ENCODE peak calls at places on chromosomes 16 and 17, in eight cellular contexts. N is GM04504, X is SW 1271, M is fibroblast of the conjunctiva, S is WTC11, O is tibial nerve, J is iris pigment epithelial cell, Q is SK-N-SH. W is an unnamed sample.

GRCh38 chr17:7873051-7873450 is 15.2 kb downstream of the CYB5D1 start:
- DNase-seq in N (no peak), X (no peak), M (no peak), S (no peak), O (no peak), J (no peak), Q (no peak), W (no peak)

GRCh38 chr17:65677932-65678331 is 116.5 kb upstream of the AXIN2 start:
- DNase-seq in N (no peak), X (no peak), M (no peak), S (no peak), O (no peak), J (peak; percentile 60), Q (no peak), W (no peak)

GRCh38 chr16:9042943-9043680 is 48.3 kb upstream of the HAPSTR1 start:
- DNase-seq in N (peak; percentile 65), X (no peak), M (peak; percentile 18), S (no peak), O (no peak), J (peak; percentile 80), Q (no peak), W (no peak)

GRCh38 chr17:72754513-72754912 is 338.0 kb downstream of the SLC39A11 start:
- DNase-seq in N (no peak), X (no peak), M (no peak), S (no peak), O (no peak), J (no peak), Q (no peak), W (no peak)

GRCh38 chr16:52546291-52546941 is 527 bp downstream of the TOX3 start:
- DNase-seq in N (no peak), X (no peak), M (no peak), S (peak; percentile 42), O (no peak), J (no peak), Q (peak; percentile 48), W (no peak)

GRCh38 chr16:71311553-71312158 is 22.5 kb upstream of the CMTR2 start:
- DNase-seq in N (no peak), X (no peak), M (no peak), S (peak; percentile 62), O (no peak), J (peak; percentile 4), Q (peak; percentile 61), W (no peak)

GRCh38 chr17:19672009-19672837 is 23.7 kb downstream of the ALDH3A2 start:
- DNase-seq in N (no peak), X (no peak), M (no peak), S (no peak), O (no peak), J (peak; percentile 7), Q (no peak), W (no peak)

GRCh38 chr16:87578531-87578930 is 23.8 kb upstream of the JPH3 start:
- DNase-seq in N (no peak), X (no peak), M (no peak), S (no peak), O (no peak), J (no peak), Q (no peak), W (no peak)

GRCh38 chr17:45384047-45384799 is 48.4 kb downstream of the ARHGAP27 start:
- DNase-seq in N (no peak), X (no peak), M (no peak), S (no peak), O (no peak), J (no peak), Q (no peak), W (no peak)

GRCh38 chr16:68370921-68371651 is 60.3 kb downstream of the PRMT7 start:
- DNase-seq in N (no peak), X (no peak), M (no peak), S (no peak), O (no peak), J (no peak), Q (no peak), W (no peak)

GRCh38 chr17:75352079-75352569 is 53.4 kb downstream of the GRB2 start:
- DNase-seq in N (no peak), X (no peak), M (no peak), S (peak; percentile 66), O (no peak), J (no peak), Q (peak; percentile 30), W (no peak)

GRCh38 chr16:89010210-89010925 is 33.4 kb upstream of the CBFA2T3 start:
- DNase-seq in N (no peak), X (no peak), M (no peak), S (no peak), O (no peak), J (no peak), Q (no peak), W (no peak)

GRCh38 chr16:49637511-49637910 is 218.4 kb downstream of the ZNF423 start:
- DNase-seq in N (no peak), X (no peak), M (no peak), S (no peak), O (no peak), J (no peak), Q (no peak), W (no peak)

GRCh38 chr16:16871196-16871595 is 492.3 kb downstream of the NPIPA7 start:
- DNase-seq in N (no peak), X (no peak), M (no peak), S (peak; percentile 21), O (no peak), J (no peak), Q (no peak), W (no peak)

GRCh38 chr16:79892278-79892677 is 291.7 kb upstream of the MAF start:
- DNase-seq in N (no peak), X (no peak), M (no peak), S (no peak), O (no peak), J (no peak), Q (no peak), W (no peak)

GRCh38 chr17:45584092-45585036 is 93.8 kb upstream of the PLEKHM1 start:
- DNase-seq in N (peak; percentile 17), X (no peak), M (no peak), S (peak; percentile 72), O (no peak), J (peak; percentile 34), Q (peak; percentile 83), W (no peak)

GRCh38 chr16:67443299-67443698 is 12.4 kb downstream of the HSD11B2 start:
- DNase-seq in N (peak; percentile 74), X (no peak), M (peak; percentile 45), S (no peak), O (peak; percentile 50), J (no peak), Q (no peak), W (no peak)

GRCh38 chr17:40331743-40332641 is 23.0 kb downstream of the RARA start:
- DNase-seq in N (no peak), X (no peak), M (peak; percentile 80), S (no peak), O (peak; percentile 83), J (no peak), Q (peak; percentile 97), W (no peak)

GRCh38 chr17:76076765-76077581 is 2.0 kb upstream of the ZACN start:
- DNase-seq in N (no peak), X (no peak), M (no peak), S (peak; percentile 39), O (no peak), J (no peak), Q (peak; percentile 57), W (no peak)

GRCh38 chr17:65457183-65457582 is 104.3 kb downstream of the AXIN2 start:
- DNase-seq in N (no peak), X (no peak), M (no peak), S (no peak), O (no peak), J (no peak), Q (no peak), W (no peak)

GRCh38 chr17:40355123-40355803 is 9.3 kb downstream of the GJD3 start:
- DNase-seq in N (no peak), X (peak; percentile 33), M (no peak), S (peak; percentile 96), O (peak; percentile 73), J (no peak), Q (peak; percentile 92), W (no peak)

GRCh38 chr17:83062818-83063671 is 16.4 kb upstream of the METRNL start:
- DNase-seq in N (no peak), X (no peak), M (no peak), S (no peak), O (peak; percentile 9), J (no peak), Q (peak; percentile 36), W (no peak)

GRCh38 chr16:87823146-87823929 is 46.0 kb downstream of the SLC7A5 start:
- DNase-seq in N (no peak), X (no peak), M (no peak), S (no peak), O (no peak), J (no peak), Q (no peak), W (no peak)

GRCh38 chr17:9924735-9925191 is 19.7 kb upstream of the RCVRN start:
- DNase-seq in N (peak; percentile 46), X (peak; percentile 70), M (peak; percentile 48), S (no peak), O (no peak), J (peak; percentile 65), Q (peak; percentile 61), W (peak; percentile 39)

GRCh38 chr16:86984975-86985655 is 332.1 kb downstream of the C16orf95 start:
- DNase-seq in N (no peak), X (no peak), M (no peak), S (peak; percentile 33), O (no peak), J (no peak), Q (no peak), W (no peak)

GRCh38 chr16:88730632-88731607 is 24.6 kb downstream of the CTU2 start:
- DNase-seq in N (no peak), X (no peak), M (no peak), S (no peak), O (no peak), J (peak; percentile 69), Q (peak; percentile 90), W (no peak)

GRCh38 chr17:77346765-77347164 is 206.0 kb downstream of the SEC14L1 start:
- DNase-seq in N (no peak), X (no peak), M (no peak), S (no peak), O (no peak), J (no peak), Q (no peak), W (no peak)

GRCh38 chr16:77422196-77422784 is 12.5 kb downstream of the ADAMTS18 start:
- DNase-seq in N (no peak), X (no peak), M (no peak), S (no peak), O (no peak), J (no peak), Q (no peak), W (no peak)

GRCh38 chr17:66941249-66941648 is 23.3 kb upstream of the CACNG4 start:
- DNase-seq in N (no peak), X (no peak), M (no peak), S (no peak), O (no peak), J (no peak), Q (no peak), W (no peak)

W was measured in brain pericyte.